ENCODE peak calls at places on chromosomes 6 and 20, in six cellular contexts. A, F, E, R, V and B are unnamed samples.

GRCh38 chr6:111381126-111381525 is 101.9 kb downstream of the REV3L start:
- DNase-seq in V (no peak), A (no peak), F (no peak), R (no peak), E (no peak), B (no peak)

GRCh38 chr6:31575335-31575901 is at the start of gene TNF:
- DNase-seq in A (peak; percentile 45), F (no peak), R (no peak), E (no peak), V (peak; percentile 64), B (no peak)

GRCh38 chr6:12276332-12276943 is 13.7 kb upstream of the EDN1 start:
- DNase-seq in R (no peak), V (no peak), E (no peak), A (no peak), F (no peak), B (no peak)

GRCh38 chr6:81853975-81854374 is 101.5 kb upstream of the TENT5A start:
- DNase-seq in F (no peak), R (no peak), E (no peak), V (no peak), A (no peak), B (no peak)

GRCh38 chr6:134176283-134176975 is 124.0 kb upstream of the SLC2A12 start:
- DNase-seq in R (no peak), A (peak; percentile 64), F (no peak), V (no peak), E (peak; percentile 66), B (no peak)

GRCh38 chr20:1820137-1821074 is 74.8 kb upstream of the SIRPA start:
- DNase-seq in V (no peak), A (no peak), R (no peak), E (peak; percentile 73), F (no peak), B (no peak)

GRCh38 chr6:125904871-125905270 is 51.7 kb upstream of the HINT3 start:
- DNase-seq in R (no peak), V (no peak), F (no peak), E (peak; percentile 29), A (no peak), B (no peak)

GRCh38 chr20:38181971-38182370 is 16.9 kb upstream of the TGM2 start:
- DNase-seq in E (no peak), F (no peak), A (no peak), R (no peak), V (no peak), B (no peak)

GRCh38 chr20:17646901-17647301 is 35.1 kb downstream of the RRBP1 start:
- DNase-seq in A (peak; percentile 21), V (no peak), R (no peak), E (no peak), F (no peak), B (no peak)